ENCODE peak calls at places on chromosomes 16 and 17, in four cellular contexts. One of them, this sample, is unnamed.

GRCh38 chr17:56974055-56974454 is 3.9 kb upstream of the SCPEP1 start:
- DNase-seq in NCI-H1436: no peak
- DNase-seq in NCI-H82: no peak
- DNase-seq in kidney epithelial cell: no peak
- DNase-seq in this sample: no peak

GRCh38 chr16:67939507-67940435 is 3.1 kb upstream of the PSMB10 start:
- DNase-seq in NCI-H1436: no peak
- DNase-seq in NCI-H82: no peak
- DNase-seq in kidney epithelial cell: no peak
- DNase-seq in this sample: no peak

GRCh38 chr16:62276632-62277031 is 240.4 kb upstream of the CDH8 start:
- DNase-seq in NCI-H1436: no peak
- DNase-seq in NCI-H82: no peak
- DNase-seq in kidney epithelial cell: no peak
- DNase-seq in this sample: peak

GRCh38 chr17:71975998-71976649 is 144.7 kb upstream of the SOX9 start:
- DNase-seq in NCI-H1436: no peak
- DNase-seq in NCI-H82: no peak
- DNase-seq in kidney epithelial cell: peak
- DNase-seq in this sample: no peak

GRCh38 chr16:14310519-14310991 is 239.4 kb downstream of the MRTFB start:
- DNase-seq in NCI-H1436: no peak
- DNase-seq in NCI-H82: no peak
- DNase-seq in kidney epithelial cell: no peak
- DNase-seq in this sample: no peak

GRCh38 chr16:89907055-89907814 is 11.4 kb upstream of the MC1R start:
- DNase-seq in NCI-H1436: no peak
- DNase-seq in NCI-H82: no peak
- DNase-seq in kidney epithelial cell: no peak
- DNase-seq in this sample: no peak

GRCh38 chr17:74530751-74531150 is 524 bp downstream of the CD300LB start:
- DNase-seq in NCI-H1436: no peak
- DNase-seq in NCI-H82: no peak
- DNase-seq in kidney epithelial cell: no peak
- DNase-seq in this sample: no peak

GRCh38 chr17:37327341-37328090 is 48.3 kb upstream of the C17orf78 start:
- DNase-seq in NCI-H1436: no peak
- DNase-seq in NCI-H82: no peak
- DNase-seq in kidney epithelial cell: peak
- DNase-seq in this sample: no peak

GRCh38 chr17:76726231-76726765 is at the start of gene JMJD6:
- DNase-seq in NCI-H1436: peak
- DNase-seq in NCI-H82: peak
- DNase-seq in kidney epithelial cell: peak
- DNase-seq in this sample: peak

GRCh38 chr17:57480438-57481196 is 224.3 kb downstream of the MSI2 start:
- DNase-seq in NCI-H1436: no peak
- DNase-seq in NCI-H82: peak
- DNase-seq in kidney epithelial cell: no peak
- DNase-seq in this sample: no peak